ENCODE peak calls at places on chromosomes 13 and 19, in four cellular contexts. One of them, this sample, is unnamed.

GRCh38 chr19:10421240-10421948 is 1.1 kb downstream of the PDE4A start:
- DNase-seq in anterior cingulate cortex: no peak
- DNase-seq in right cardiac atrium: no peak
- DNase-seq in SHP77: no peak
- DNase-seq in this sample: peak; percentile 21

GRCh38 chr13:98284677-98285076 is 107.6 kb upstream of the RNF113B start:
- DNase-seq in anterior cingulate cortex: no peak
- DNase-seq in right cardiac atrium: no peak
- DNase-seq in SHP77: peak; percentile 54
- DNase-seq in this sample: no peak

GRCh38 chr13:96898212-96898611 is 96.1 kb downstream of the OXGR1 start:
- DNase-seq in anterior cingulate cortex: no peak
- DNase-seq in right cardiac atrium: no peak
- DNase-seq in SHP77: no peak
- DNase-seq in this sample: no peak

GRCh38 chr13:30004204-30004603 is 153.8 kb upstream of the UBL3 start:
- DNase-seq in anterior cingulate cortex: no peak
- DNase-seq in right cardiac atrium: no peak
- DNase-seq in SHP77: no peak
- DNase-seq in this sample: no peak

GRCh38 chr13:110590577-110590976 is 24.8 kb upstream of the NAXD start:
- DNase-seq in anterior cingulate cortex: no peak
- DNase-seq in right cardiac atrium: no peak
- DNase-seq in SHP77: no peak
- DNase-seq in this sample: no peak

GRCh38 chr19:43229315-43229714 is 23.9 kb upstream of the PSG4 start:
- DNase-seq in anterior cingulate cortex: no peak
- DNase-seq in right cardiac atrium: no peak
- DNase-seq in SHP77: no peak
- DNase-seq in this sample: no peak

GRCh38 chr19:7737215-7737614 is 5.3 kb upstream of the CLEC4G start:
- DNase-seq in anterior cingulate cortex: no peak
- DNase-seq in right cardiac atrium: no peak
- DNase-seq in SHP77: no peak
- DNase-seq in this sample: no peak

GRCh38 chr13:98366959-98367358 is 189.9 kb upstream of the RNF113B start:
- DNase-seq in anterior cingulate cortex: no peak
- DNase-seq in right cardiac atrium: no peak
- DNase-seq in SHP77: no peak
- DNase-seq in this sample: no peak

GRCh38 chr19:22617614-22618325 is 16.4 kb upstream of the ZNF492 start:
- DNase-seq in anterior cingulate cortex: no peak
- DNase-seq in right cardiac atrium: peak; percentile 90
- DNase-seq in SHP77: no peak
- DNase-seq in this sample: no peak

GRCh38 chr13:110344320-110344719 is 37.2 kb downstream of the COL4A2 start:
- DNase-seq in anterior cingulate cortex: no peak
- DNase-seq in right cardiac atrium: no peak
- DNase-seq in SHP77: no peak
- DNase-seq in this sample: no peak

GRCh38 chr13:95624020-95624419 is 20.5 kb downstream of the DZIP1 start:
- DNase-seq in anterior cingulate cortex: no peak
- DNase-seq in right cardiac atrium: no peak
- DNase-seq in SHP77: peak; percentile 42
- DNase-seq in this sample: peak; percentile 39

GRCh38 chr19:2318923-2319322 is 9.5 kb downstream of the LSM7 start:
- DNase-seq in anterior cingulate cortex: no peak
- DNase-seq in right cardiac atrium: no peak
- DNase-seq in SHP77: no peak
- DNase-seq in this sample: no peak

GRCh38 chr13:76009491-76009890 is 373.4 kb downstream of the LMO7 start:
- DNase-seq in anterior cingulate cortex: no peak
- DNase-seq in right cardiac atrium: no peak
- DNase-seq in SHP77: no peak
- DNase-seq in this sample: no peak

GRCh38 chr13:32824671-32825070 is 191.6 kb upstream of the KL start:
- DNase-seq in anterior cingulate cortex: no peak
- DNase-seq in right cardiac atrium: no peak
- DNase-seq in SHP77: no peak
- DNase-seq in this sample: no peak

GRCh38 chr13:64239372-64239771 is 2823.7 kb upstream of the PCDH20 start:
- DNase-seq in anterior cingulate cortex: no peak
- DNase-seq in right cardiac atrium: no peak
- DNase-seq in SHP77: no peak
- DNase-seq in this sample: no peak

GRCh38 chr13:23450340-23451046 is 17.0 kb upstream of the SACS start:
- DNase-seq in anterior cingulate cortex: no peak
- DNase-seq in right cardiac atrium: no peak
- DNase-seq in SHP77: peak; percentile 91
- DNase-seq in this sample: no peak

GRCh38 chr13:94470126-94470525 is 9.4 kb downstream of the DCT start:
- DNase-seq in anterior cingulate cortex: no peak
- DNase-seq in right cardiac atrium: no peak
- DNase-seq in SHP77: no peak
- DNase-seq in this sample: no peak

GRCh38 chr13:47000166-47000565 is 103.3 kb upstream of the HTR2A start:
- DNase-seq in anterior cingulate cortex: no peak
- DNase-seq in right cardiac atrium: no peak
- DNase-seq in SHP77: no peak
- DNase-seq in this sample: no peak

GRCh38 chr19:17431417-17431816 is 11.6 kb downstream of the MVB12A start:
- DNase-seq in anterior cingulate cortex: no peak
- DNase-seq in right cardiac atrium: no peak
- DNase-seq in SHP77: no peak
- DNase-seq in this sample: no peak

This sample was measured in GM10248.